ENCODE peak calls at places on chromosome X, in four cellular contexts. J, Y, L and U are unnamed samples.
A peak's percentile ranks its signal among the peaks of the same experiment; 100 is the strongest.

GRCh38 chrX:13721371-13721770 is 13.0 kb downstream of the TRAPPC2 start:
- DNase-seq in J (no peak), Y (no peak), L (no peak), U (no peak)

GRCh38 chrX:13345037-13345436 is 25.2 kb upstream of the ATXN3L start:
- DNase-seq in J (no peak), Y (no peak), L (peak; percentile 34), U (no peak)

GRCh38 chrX:46208225-46208854 is 336.9 kb downstream of the ZNF674 start:
- DNase-seq in J (no peak), Y (no peak), L (peak; percentile 12), U (no peak)

GRCh38 chrX:150869450-150869849 is 29.0 kb downstream of the CD99L2 start:
- DNase-seq in J (no peak), Y (no peak), L (no peak), U (no peak)

GRCh38 chrX:1582686-1583437 is 8.5 kb upstream of the AKAP17A start:
- DNase-seq in J (no peak), Y (peak; percentile 63), L (no peak), U (no peak)

GRCh38 chrX:13275031-13275430 is 44.8 kb downstream of the ATXN3L start:
- DNase-seq in J (no peak), Y (no peak), L (no peak), U (no peak)

GRCh38 chrX:30741545-30741944 is 88.3 kb downstream of the GK start:
- DNase-seq in J (no peak), Y (no peak), L (no peak), U (no peak)

GRCh38 chrX:101595739-101596419 is 21.9 kb downstream of the ARMCX6 start:
- DNase-seq in J (peak; percentile 18), Y (peak; percentile 17), L (peak; percentile 62), U (no peak)

GRCh38 chrX:41870719-41871151 is 52.6 kb downstream of the CASK start:
- DNase-seq in J (no peak), Y (peak; percentile 63), L (no peak), U (no peak)

GRCh38 chrX:2901367-2902036 is 27.6 kb downstream of the ARSD start:
- DNase-seq in J (no peak), Y (peak; percentile 23), L (no peak), U (no peak)

GRCh38 chrX:389021-389441 is 2.3 kb upstream of the PPP2R3B start:
- DNase-seq in J (no peak), Y (peak; percentile 55), L (no peak), U (no peak)

GRCh38 chrX:151825927-151826471 is 86.7 kb upstream of the MAGEA4 start:
- DNase-seq in J (no peak), Y (no peak), L (no peak), U (no peak)

GRCh38 chrX:118595501-118596042 is 100.0 kb downstream of the DOCK11 start:
- DNase-seq in J (no peak), Y (no peak), L (no peak), U (no peak)

GRCh38 chrX:118675966-118676349 is 51.4 kb upstream of the IL13RA1 start:
- DNase-seq in J (no peak), Y (no peak), L (no peak), U (no peak)

GRCh38 chrX:123561439-123562215 is 171.2 kb downstream of the THOC2 start:
- DNase-seq in J (no peak), Y (no peak), L (no peak), U (no peak)

GRCh38 chrX:39301041-39301440 is 499.8 kb downstream of the MID1IP1 start:
- DNase-seq in J (no peak), Y (no peak), L (no peak), U (no peak)

GRCh38 chrX:39652336-39652735 is 445.4 kb downstream of the BCOR start:
- DNase-seq in J (peak; percentile 32), Y (no peak), L (no peak), U (no peak)

GRCh38 chrX:9318213-9318612 is 146.6 kb upstream of the TBL1X start:
- DNase-seq in J (no peak), Y (no peak), L (no peak), U (no peak)

GRCh38 chrX:66408507-66408906 is 230.4 kb downstream of the EDA2R start:
- DNase-seq in J (peak; percentile 3), Y (no peak), L (peak; percentile 11), U (no peak)

GRCh38 chrX:40090050-40090804 is 7.5 kb downstream of the BCOR start:
- DNase-seq in J (peak; percentile 61), Y (no peak), L (no peak), U (no peak)

GRCh38 chrX:14941301-14941700 is 68.1 kb downstream of the MOSPD2 start:
- DNase-seq in J (no peak), Y (no peak), L (no peak), U (no peak)

DNA sequence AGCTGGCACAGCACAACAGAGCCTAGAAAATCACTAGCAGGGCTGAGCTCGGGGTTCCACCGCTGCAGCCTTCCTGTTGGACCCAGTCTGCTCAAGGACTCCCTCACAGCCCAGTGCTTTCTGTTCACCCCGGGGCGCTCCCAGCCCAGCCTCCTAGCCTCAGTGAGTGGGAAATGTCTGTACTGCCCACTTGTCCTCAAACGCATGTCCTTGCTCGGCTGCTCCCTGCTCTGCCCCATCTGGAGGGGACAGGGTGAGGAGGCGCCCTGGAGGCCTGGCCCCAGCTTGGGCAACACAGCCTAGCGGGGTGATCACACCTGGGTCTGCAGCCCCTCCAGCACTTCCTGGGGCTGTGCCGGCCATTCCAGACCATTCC is 11.9 kb upstream of the CCNQ start:
- DNase-seq in J (no peak), Y (no peak), L (no peak), U (no peak)
- H3K27me3 ChIP-seq in J (peaks cover 22% of the 10 kb centered on the region), Y (no peaks in the 10 kb centered on the region), L (peaks cover 1% of the 10 kb centered on the region), U (peaks cover 11% of the 10 kb centered on the region)

DNA sequence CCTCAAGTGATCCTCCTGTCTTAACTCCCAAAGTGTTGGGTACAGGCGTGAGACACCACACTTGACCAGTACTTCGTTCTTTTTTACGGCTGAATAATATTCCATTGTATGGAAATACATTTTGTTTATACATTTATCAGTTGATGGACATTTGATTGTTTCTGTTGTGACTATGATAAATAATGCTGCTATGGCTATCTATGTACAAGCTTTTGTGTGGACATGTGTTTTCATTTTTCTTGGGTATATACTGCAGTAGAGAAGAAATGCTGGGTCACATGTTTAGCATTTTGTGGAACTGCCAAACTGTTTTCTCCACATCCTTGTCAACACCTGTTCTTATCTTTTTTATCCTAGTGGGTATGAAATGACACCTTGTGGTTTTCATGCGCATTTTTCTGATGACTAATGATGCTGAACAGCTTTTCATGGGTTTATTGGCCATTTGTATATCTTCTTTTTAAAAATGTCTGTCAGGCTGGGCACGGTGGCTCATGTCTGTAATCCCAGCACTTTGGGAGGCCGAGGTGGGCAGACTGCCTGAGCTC is 37.3 kb downstream of the SAT1 start:
- DNase-seq in J (no peak), Y (no peak), L (no peak), U (no peak)
- TF ChIP-seq KDM1A in J (no peak), Y (no peak), L (no peak), U (no peak)

GRCh38 chrX:16711219-16712115 is 1.0 kb downstream of the CTPS2 start:
- DNase-seq in J (peak; percentile 15), Y (peak; percentile 21), L (no peak), U (no peak)
- TF ChIP-seq ATF3 in J (no peak), Y (no peak), L (no peak), U (no peak)

GRCh38 chrX:115038406-115038805 is 21.0 kb upstream of the IL13RA2 start:
- DNase-seq in J (no peak), Y (no peak), L (no peak), U (no peak)
- H3K27me3 ChIP-seq in J (no peaks in the 10 kb centered on the region), Y (no peaks in the 10 kb centered on the region), L (no peaks in the 10 kb centered on the region), U (no peaks in the 10 kb centered on the region)

DNA sequence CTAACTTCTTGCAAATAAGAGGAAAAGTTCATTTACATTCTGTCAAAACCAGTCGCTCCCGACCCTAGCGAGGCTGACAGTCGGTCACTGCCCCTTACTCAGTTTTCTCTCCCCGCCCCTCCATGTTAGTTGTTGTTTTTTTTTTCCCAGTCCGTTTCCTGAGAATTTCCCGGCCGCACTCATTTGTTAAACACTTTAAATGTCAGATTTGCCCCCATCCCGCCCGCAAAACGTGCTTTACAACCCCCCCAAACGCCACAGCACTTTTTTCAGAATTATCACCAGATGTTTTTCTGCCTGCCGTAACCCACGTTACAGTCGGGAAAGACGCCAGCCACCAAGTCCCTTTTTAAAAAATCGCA is 88.9 kb downstream of the HPRT1 start:
- DNase-seq in J (no peak), Y (no peak), L (no peak), U (no peak)
- TF ChIP-seq KDM1A in J (no peak), Y (no peak), L (no peak), U (no peak)

DNA sequence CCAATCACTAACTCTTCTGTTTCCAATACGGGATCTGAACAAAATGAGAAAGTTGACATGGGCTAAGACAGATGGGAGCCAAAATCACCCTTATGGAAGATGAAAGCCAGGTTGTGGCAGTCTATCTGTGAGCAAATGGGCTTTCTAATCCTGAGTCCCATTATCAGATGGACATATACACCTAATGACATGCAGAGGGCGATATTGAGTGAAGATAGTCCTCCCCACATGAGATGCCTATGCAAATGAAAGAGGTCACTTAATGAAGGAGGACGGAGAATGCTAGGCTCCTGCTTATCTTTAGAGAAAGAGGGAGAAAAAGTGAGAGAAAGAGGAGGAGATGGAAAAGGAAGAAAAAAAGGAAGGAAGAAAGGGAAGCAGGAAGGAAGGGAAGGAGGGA is 547.5 kb downstream of the NLGN4X start:
- DNase-seq in J (no peak), Y (no peak), L (no peak), U (no peak)
- TF ChIP-seq ATF3 in J (no peak), Y (no peak), L (no peak), U (no peak)

DNA sequence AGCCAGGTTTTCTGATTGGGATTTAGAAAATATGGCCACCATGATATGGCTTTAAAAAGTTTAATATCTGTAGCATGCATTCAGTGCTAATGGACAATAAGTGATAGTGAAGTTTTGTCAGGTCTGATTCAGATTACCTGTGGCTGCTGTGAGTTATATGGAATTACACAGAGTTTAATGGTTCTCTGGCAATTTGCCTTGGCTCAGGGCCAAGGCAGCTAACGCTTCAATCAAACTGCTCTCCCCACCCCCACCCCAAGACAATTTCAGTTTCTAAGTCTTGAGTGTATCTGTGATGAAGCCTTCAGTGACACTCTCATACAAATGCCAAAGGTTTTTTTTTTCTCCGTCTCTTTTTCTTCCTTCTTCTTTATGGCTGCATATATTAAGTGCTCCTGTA is 106.6 kb downstream of the SHROOM4 start:
- DNase-seq in J (no peak), Y (no peak), L (no peak), U (no peak)
- H3K27me3 ChIP-seq in J (no peaks in the 10 kb centered on the region), Y (no peaks in the 10 kb centered on the region), L (no peaks in the 10 kb centered on the region), U (no peaks in the 10 kb centered on the region)

GRCh38 chrX:96405842-96406241 is 278.8 kb upstream of the DIAPH2 start:
- DNase-seq in J (no peak), Y (no peak), L (no peak), U (peak; percentile 31)

GRCh38 chrX:96410927-96411326 is 273.7 kb upstream of the DIAPH2 start:
- DNase-seq in J (no peak), Y (no peak), L (no peak), U (no peak)

GRCh38 chrX:96407981-96408380 is 276.7 kb upstream of the DIAPH2 start:
- DNase-seq in J (no peak), Y (no peak), L (no peak), U (no peak)

GRCh38 chrX:96407501-96407900 is 277.1 kb upstream of the DIAPH2 start:
- DNase-seq in J (no peak), Y (peak; percentile 19), L (no peak), U (no peak)

GRCh38 chrX:96407043-96407442 is 277.6 kb upstream of the DIAPH2 start:
- DNase-seq in J (no peak), Y (peak; percentile 45), L (no peak), U (no peak)
- TF ChIP-seq KDM1A in J (no peak), Y (no peak), L (no peak), U (no peak)